ENCODE peak calls at places on chromosome 4, in ten cellular contexts. Z is GM12878; A is neural progenitor cell; J is activated CD8-positive, alpha-beta T cell treated with anti-CD3 and anti-CD28 coated beads for 36 hours; M is GM06990; P is progenitor cell of endocrine pancreas; U is GM10248; W is fibroblast of the aortic adventitia; H is natural killer cell; O is lung. K is an unnamed sample.
A peak's percentile ranks its signal among the peaks of the same experiment; 100 is the strongest.

GRCh38 chr4:56655627-56656345 is 25.3 kb downstream of the HOPX start:
- DNase-seq in M (peak; percentile 11), Z (no peak), U (peak; percentile 36), A (peak; percentile 40), W (no peak), P (peak; percentile 16), O (no peak), H (peak; percentile 54), J (peak; percentile 46), K (peak; percentile 56)

GRCh38 chr4:156475322-156475721 is 496.3 kb downstream of the PDGFC start:
- DNase-seq in J (no peak), W (peak; percentile 82), O (no peak), P (no peak), U (no peak), H (no peak), A (peak; percentile 11), Z (no peak), M (no peak), K (peak; percentile 19)

GRCh38 chr4:183645326-183645725 is 13.7 kb downstream of the RWDD4 start:
- DNase-seq in Z (no peak), M (no peak), W (no peak), A (no peak), U (no peak), O (no peak), H (no peak), J (no peak), P (no peak), K (no peak)

GRCh38 chr4:6891436-6892170 is 18.0 kb upstream of the TBC1D14 start:
- DNase-seq in W (peak; percentile 28), H (no peak), U (peak; percentile 20), J (no peak), O (no peak), P (no peak), Z (no peak), M (no peak), A (no peak), K (no peak)

GRCh38 chr4:52856802-52857201 is 5.3 kb upstream of the RASL11B start:
- DNase-seq in J (peak; percentile 7), P (no peak), M (no peak), A (no peak), U (no peak), O (no peak), H (no peak), W (no peak), Z (no peak), K (no peak)

GRCh38 chr4:106344324-106344970 is 24.1 kb downstream of the GIMD1 start:
- DNase-seq in J (no peak), P (no peak), M (no peak), H (no peak), W (peak; percentile 67), A (no peak), U (no peak), O (no peak), Z (no peak), K (no peak)

GRCh38 chr4:147943159-147943638 is 211.3 kb downstream of the ARHGAP10 start:
- DNase-seq in H (no peak), J (peak; percentile 13), U (peak; percentile 55), A (no peak), O (no peak), W (no peak), M (peak; percentile 57), P (no peak), Z (peak; percentile 62), K (peak; percentile 60)

GRCh38 chr4:8255698-8256441 is 13.7 kb upstream of the HTRA3 start:
- DNase-seq in P (no peak), M (no peak), U (no peak), J (no peak), Z (no peak), A (no peak), O (no peak), H (no peak), W (peak; percentile 75), K (no peak)

GRCh38 chr4:40180356-40180755 is 16.5 kb upstream of the RHOH start:
- DNase-seq in W (peak; percentile 89), U (no peak), A (no peak), H (no peak), J (no peak), M (no peak), O (no peak), P (no peak), Z (no peak), K (no peak)

GRCh38 chr4:41839945-41840854 is 91.7 kb upstream of the PHOX2B start:
- DNase-seq in A (no peak), J (peak; percentile 15), W (no peak), Z (peak; percentile 39), O (no peak), H (no peak), M (peak; percentile 21), U (peak; percentile 3), P (no peak), K (peak; percentile 12)

GRCh38 chr4:79439489-79439888 is 31.5 kb upstream of the GK2 start:
- DNase-seq in J (no peak), A (no peak), U (no peak), P (no peak), O (no peak), H (no peak), Z (no peak), W (no peak), M (no peak), K (no peak)

GRCh38 chr4:54109226-54110018 is 9.5 kb downstream of the GSX2 start:
- DNase-seq in J (no peak), A (peak; percentile 63), W (no peak), Z (no peak), O (no peak), M (no peak), P (no peak), U (no peak), H (no peak), K (no peak)

GRCh38 chr4:617644-618330 is 7.6 kb upstream of the PDE6B start:
- DNase-seq in U (no peak), A (no peak), H (no peak), M (no peak), Z (no peak), P (no peak), O (peak; percentile 49), W (no peak), J (no peak), K (no peak)

GRCh38 chr4:127214001-127214400 is 418.8 kb upstream of the INTU start:
- DNase-seq in M (no peak), U (no peak), O (no peak), J (no peak), Z (no peak), A (no peak), P (no peak), W (no peak), H (no peak), K (no peak)

GRCh38 chr4:122050836-122051235 is 99.0 kb upstream of the TRPC3 start:
- DNase-seq in W (no peak), A (no peak), H (no peak), P (no peak), U (no peak), M (no peak), O (no peak), J (no peak), Z (no peak), K (no peak)

DNA sequence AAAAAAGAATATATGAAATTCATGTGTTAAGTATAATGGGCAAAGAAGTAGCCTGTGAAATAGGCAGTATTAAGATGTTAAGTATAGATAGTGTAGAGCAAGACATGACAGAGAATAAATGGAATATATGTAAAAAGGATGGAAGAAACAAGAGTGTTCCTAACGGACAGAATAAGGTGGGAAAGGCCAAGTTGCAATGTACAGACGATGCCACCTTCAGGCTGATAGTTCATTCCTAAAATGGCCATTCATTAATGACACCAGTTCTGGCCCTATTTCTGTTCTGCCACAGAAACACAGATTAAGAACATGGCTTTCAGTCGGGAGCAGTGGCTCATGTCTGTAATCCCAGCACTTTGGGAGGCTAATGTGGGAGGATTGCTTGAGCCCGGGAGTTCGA is 4.4 kb upstream of the FAM184B start:
- DNase-seq in P (no peak), H (no peak), M (no peak), Z (no peak), A (no peak), O (no peak), U (no peak), J (no peak), W (no peak), K (no peak)
- TF ChIP-seq CTCF in P (no peak), H (no peak), M (no peak), Z (peak; percentile 11), A (peak; percentile 16), O (no peak), U (no peak), J (no peak), W (no peak), K (peak; percentile 4)

DNA sequence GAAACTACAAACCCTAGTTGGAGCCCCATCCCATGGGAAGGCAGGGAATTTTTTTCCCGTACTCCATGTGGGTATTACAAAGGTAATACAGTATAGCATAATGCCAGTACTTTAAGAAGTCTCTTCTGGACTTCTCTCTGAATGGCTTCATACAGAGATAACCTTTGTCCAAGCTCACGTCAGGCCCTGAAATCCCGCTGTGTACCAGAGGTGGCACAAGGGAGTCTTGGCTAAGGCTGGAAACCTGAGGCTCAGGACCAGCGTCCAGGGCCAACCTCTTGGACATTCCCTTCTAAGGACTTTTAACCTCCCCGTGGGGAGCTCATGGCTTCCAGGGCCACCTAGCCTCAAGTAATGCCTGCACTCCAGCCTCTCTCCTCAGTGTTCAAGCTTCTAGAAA is 338.9 kb upstream of the FAM241A start:
- DNase-seq in A (peak; percentile 56), O (no peak), M (no peak), J (no peak), U (no peak), H (no peak), W (no peak), Z (no peak), P (no peak), K (no peak)
- TF ChIP-seq CTCF in A (peak; percentile 49), O (no peak), M (peak; percentile 25), J (no peak), U (no peak), H (no peak), W (no peak), Z (no peak), P (peak; percentile 46), K (no peak)

DNA sequence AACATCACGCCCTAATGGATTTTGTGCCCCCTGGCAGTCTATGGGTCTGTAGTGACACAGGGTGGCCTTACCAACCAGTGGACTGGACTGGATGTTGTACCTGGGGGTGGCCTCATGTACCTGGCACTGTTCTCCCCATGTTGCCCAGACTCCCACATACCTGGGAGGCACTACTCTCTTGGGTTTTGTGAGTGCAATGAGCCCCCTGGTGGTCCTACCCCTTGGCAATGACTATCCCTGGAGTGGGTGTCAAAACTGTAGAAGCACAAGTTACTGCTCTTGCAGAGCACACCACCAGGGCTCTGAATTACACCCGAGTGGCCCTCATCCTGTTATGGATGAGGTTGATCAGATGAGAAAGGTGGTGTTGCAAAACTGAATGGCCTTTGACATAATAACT is 57.8 kb upstream of the CCDC149 start:
- DNase-seq in O (no peak), Z (no peak), H (no peak), W (no peak), U (no peak), P (no peak), J (no peak), M (no peak), A (no peak), K (no peak)
- TF ChIP-seq CTCF in O (no peak), Z (no peak), H (no peak), W (no peak), U (no peak), P (no peak), J (no peak), M (no peak), A (no peak), K (no peak)

DNA sequence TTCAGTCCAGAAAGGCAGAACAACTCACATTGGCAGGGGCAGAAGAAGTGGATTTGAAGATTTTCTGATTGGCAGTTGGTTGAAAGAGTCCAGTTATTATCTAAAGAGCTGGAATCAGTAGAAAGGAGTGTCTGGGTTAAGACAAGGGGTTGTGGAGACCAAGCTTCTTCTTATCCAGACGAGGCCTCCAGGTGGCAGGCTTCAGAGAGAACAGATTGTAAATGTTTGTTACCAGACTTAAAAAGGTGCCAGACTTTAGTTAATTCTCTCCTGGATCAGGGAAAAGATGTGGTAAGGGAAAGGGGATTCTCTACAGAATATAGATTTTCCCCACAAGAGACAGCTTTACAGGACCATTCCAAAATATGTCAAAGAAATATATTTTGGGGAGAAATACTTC is 36.7 kb upstream of the TLR3 start:
- DNase-seq in O (no peak), A (no peak), H (no peak), Z (no peak), P (no peak), U (no peak), W (peak; percentile 17), J (no peak), M (no peak), K (no peak)
- TF ChIP-seq CTCF in O (no peak), A (peak; percentile 35), H (no peak), Z (no peak), P (peak; percentile 21), U (no peak), W (no peak), J (no peak), M (peak; percentile 23), K (no peak)